ENCODE peak calls at places on chromosomes 11 and 22, in six cellular contexts. I, K, N, C, D and L are unnamed samples.

GRCh38 chr11:59186130-59186594 is 14.2 kb downstream of the DTX4 start:
- DNase-seq in I (no peak), K (no peak), N (no peak), C (peak), D (peak), L (no peak)

GRCh38 chr11:130890039-130890745 is 26.1 kb downstream of the SNX19 start:
- DNase-seq in I (no peak), K (no peak), N (no peak), C (no peak), D (no peak), L (no peak)

GRCh38 chr22:23700706-23701105 is 9.9 kb downstream of the RGL4 start:
- DNase-seq in I (no peak), K (no peak), N (no peak), C (no peak), D (no peak), L (no peak)

GRCh38 chr11:118170892-118171273 is 5.6 kb downstream of the SCN2B start:
- DNase-seq in I (no peak), K (no peak), N (no peak), C (no peak), D (no peak), L (no peak)

GRCh38 chr11:4496555-4497248 is 14.3 kb downstream of the OR52K1 start:
- DNase-seq in I (no peak), K (no peak), N (no peak), C (no peak), D (no peak), L (no peak)

GRCh38 chr11:4982678-4983077 is 12.0 kb upstream of the OR51L1 start:
- DNase-seq in I (no peak), K (no peak), N (no peak), C (no peak), D (no peak), L (no peak)

GRCh38 chr11:74204692-74205091 is 33.6 kb downstream of the PPME1 start:
- DNase-seq in I (no peak), K (no peak), N (no peak), C (no peak), D (no peak), L (no peak)

GRCh38 chr22:25139062-25139461 is 60.6 kb upstream of the CRYBB3 start:
- DNase-seq in I (peak), K (no peak), N (no peak), C (no peak), D (no peak), L (no peak)

GRCh38 chr11:76206327-76207081 is at the start of gene WNT11:
- DNase-seq in I (peak), K (no peak), N (no peak), C (no peak), D (no peak), L (no peak)